ENCODE peak calls at places on chromosomes 13 and 19, in four cellular contexts. M is HCT116, W is gastrocnemius medialis, K is testis. Y is an unnamed sample.

GRCh38 chr13:33642374-33643065 is 175.4 kb upstream of the RFC3 start:
- DNase-seq in M (no peak), W (peak), K (peak), Y (peak)

GRCh38 chr19:38650911-38651584 is 3.6 kb downstream of the ACTN4 start:
- DNase-seq in M (no peak), W (peak), K (no peak), Y (peak)

GRCh38 chr19:11821474-11821873 is 7.4 kb downstream of the ZNF440 start:
- DNase-seq in M (no peak), W (no peak), K (no peak), Y (no peak)

GRCh38 chr13:50611117-50611781 is 232.2 kb downstream of the DLEU7 start:
- DNase-seq in M (no peak), W (no peak), K (no peak), Y (no peak)

GRCh38 chr19:13881692-13882418 is 4.9 kb downstream of the NANOS3 start:
- DNase-seq in M (no peak), W (no peak), K (peak), Y (no peak)

GRCh38 chr13:45928843-45929242 is 77.3 kb upstream of the SIAH3 start:
- DNase-seq in M (no peak), W (no peak), K (no peak), Y (no peak)

GRCh38 chr19:9937001-9937411 is 691 bp upstream of the OLFM2 start:
- DNase-seq in M (no peak), W (no peak), K (no peak), Y (peak)

GRCh38 chr13:19984430-19985218 is 26.1 kb downstream of the ZMYM2 start:
- DNase-seq in M (peak), W (no peak), K (no peak), Y (no peak)

GRCh38 chr13:101700598-101700997 is 248.1 kb downstream of the ITGBL1 start:
- DNase-seq in M (no peak), W (peak), K (no peak), Y (no peak)

GRCh38 chr13:66700336-66700735 is 529.8 kb downstream of the PCDH9 start:
- DNase-seq in M (no peak), W (no peak), K (no peak), Y (no peak)

GRCh38 chr19:29543381-29543780 is 17.6 kb downstream of the VSTM2B start:
- DNase-seq in M (no peak), W (no peak), K (no peak), Y (no peak)

GRCh38 chr13:39777527-39778061 is 122.1 kb downstream of the COG6 start:
- DNase-seq in M (peak), W (no peak), K (no peak), Y (no peak)

GRCh38 chr13:27347373-27347772 is 76.7 kb downstream of the RASL11A start:
- DNase-seq in M (no peak), W (no peak), K (no peak), Y (no peak)

GRCh38 chr19:44718441-44719261 is 19.7 kb downstream of the CEACAM16 start:
- DNase-seq in M (no peak), W (no peak), K (peak), Y (peak)

GRCh38 chr13:55359067-55359466 is 1781.7 kb upstream of the PRR20A start:
- DNase-seq in M (no peak), W (no peak), K (no peak), Y (no peak)

GRCh38 chr13:107994137-107994536 is 221.2 kb downstream of the LIG4 start:
- DNase-seq in M (no peak), W (no peak), K (no peak), Y (no peak)

GRCh38 chr13:28558567-28558966 is 63.6 kb upstream of the FLT1 start:
- DNase-seq in M (no peak), W (no peak), K (no peak), Y (no peak)

DNA sequence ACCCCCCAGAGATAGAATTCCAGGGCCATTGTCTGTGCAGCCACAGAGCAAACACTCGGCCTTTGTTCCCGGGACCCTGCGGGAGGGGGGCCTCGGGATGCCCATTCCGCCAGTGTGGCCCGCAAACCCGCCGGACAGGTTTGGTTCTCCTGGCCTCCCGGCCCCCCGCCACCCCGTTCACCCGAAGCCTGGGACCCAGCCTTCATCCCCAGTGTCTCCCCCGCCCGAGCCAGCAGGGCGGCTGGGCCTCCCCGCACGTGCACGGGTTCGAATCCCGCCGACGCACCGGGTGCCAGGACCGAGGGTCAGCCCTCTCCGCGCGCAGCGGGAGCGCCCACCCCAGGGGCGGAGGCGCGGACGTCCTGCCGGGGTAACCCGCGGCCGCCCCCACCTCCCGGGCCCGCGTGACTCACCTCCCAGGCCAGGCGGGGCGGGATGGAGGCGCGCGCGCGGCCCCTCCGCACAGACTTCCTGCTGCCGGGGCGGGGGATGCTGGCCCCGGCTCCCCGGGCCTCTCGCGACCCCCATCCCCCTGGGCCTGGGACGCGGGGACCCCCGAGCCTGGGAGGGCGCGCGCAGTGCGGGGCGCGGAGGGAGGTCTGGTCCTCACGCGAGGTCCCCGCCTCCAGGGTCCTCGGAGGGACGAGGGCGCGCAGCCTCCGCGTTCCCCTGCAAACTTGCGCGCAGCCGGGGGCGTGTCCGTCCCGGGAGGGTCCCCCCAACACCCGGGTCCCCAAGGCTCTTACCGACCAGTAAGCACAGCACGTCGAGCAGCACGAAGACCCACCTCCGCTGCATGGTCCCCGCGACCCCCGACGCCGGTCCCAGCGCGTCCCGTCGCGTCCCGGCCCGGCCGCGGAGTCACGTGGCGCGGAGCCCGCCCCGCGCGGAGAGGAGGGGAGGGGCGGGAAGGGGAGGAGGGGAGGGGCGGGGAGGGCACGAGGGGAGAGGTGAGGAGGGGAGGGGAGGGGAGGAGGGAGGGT is at the start of gene PLPP2:
- DNase-seq in M (no peak), W (no peak), K (peak), Y (peak)
- H3K27ac ChIP-seq in M (peak), W (no peak), K (no peak), Y (peak)

DNA sequence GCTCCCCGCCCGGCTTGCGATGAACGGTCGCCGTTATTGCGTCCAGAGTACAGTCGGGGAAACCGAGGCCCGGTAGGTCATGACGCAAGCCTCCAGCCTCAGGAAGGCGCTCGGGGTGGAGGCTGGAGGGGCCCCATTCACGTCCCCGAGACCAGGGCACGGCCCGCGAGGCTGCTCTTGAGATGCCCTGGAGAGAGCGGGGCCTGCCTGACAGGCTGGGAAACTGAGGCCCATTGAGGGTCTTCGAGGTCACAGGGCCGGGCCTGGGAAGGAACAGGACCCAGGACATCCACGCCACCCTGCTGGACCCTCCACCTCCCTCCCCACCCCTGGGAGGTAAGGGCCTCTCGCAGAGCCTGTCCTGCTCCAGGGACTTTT is 367 bp downstream of the NDUFS7 start:
- DNase-seq in M (no peak), W (no peak), K (no peak), Y (no peak)
- TF ChIP-seq POLR2A in M (no peak), W (no peak), K (no peak), Y (no peak)

DNA sequence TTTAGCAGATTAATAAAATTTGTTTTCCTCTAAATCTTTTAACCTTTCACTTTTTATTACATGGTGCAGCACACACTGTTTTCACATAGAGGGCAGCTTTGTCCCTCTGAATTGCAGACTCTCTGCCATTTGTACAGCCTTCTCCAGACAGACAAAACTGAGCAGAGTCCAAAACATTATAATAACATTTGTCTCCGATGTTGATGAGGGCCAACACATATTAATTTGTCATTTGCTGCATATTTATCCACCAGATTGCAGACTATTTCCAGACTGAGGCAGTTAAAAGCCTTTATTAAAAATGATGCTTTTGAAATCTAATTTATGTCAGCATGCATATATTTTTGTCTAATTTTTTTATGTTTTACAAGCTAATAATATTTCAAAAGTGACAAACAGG is 1251.9 kb upstream of the SLC10A2 start:
- DNase-seq in M (peak), W (no peak), K (no peak), Y (no peak)
- TF ChIP-seq CTCF in M (peak), W (no peak), K (no peak), Y (no peak)

GRCh38 chr19:17647071-17648020 is 40.8 kb downstream of the UNC13A start:
- DNase-seq in M (no peak), W (no peak), K (no peak), Y (no peak)
- H3K27ac ChIP-seq in M (no peak), W (no peak), K (no peak), Y (no peak)

DNA sequence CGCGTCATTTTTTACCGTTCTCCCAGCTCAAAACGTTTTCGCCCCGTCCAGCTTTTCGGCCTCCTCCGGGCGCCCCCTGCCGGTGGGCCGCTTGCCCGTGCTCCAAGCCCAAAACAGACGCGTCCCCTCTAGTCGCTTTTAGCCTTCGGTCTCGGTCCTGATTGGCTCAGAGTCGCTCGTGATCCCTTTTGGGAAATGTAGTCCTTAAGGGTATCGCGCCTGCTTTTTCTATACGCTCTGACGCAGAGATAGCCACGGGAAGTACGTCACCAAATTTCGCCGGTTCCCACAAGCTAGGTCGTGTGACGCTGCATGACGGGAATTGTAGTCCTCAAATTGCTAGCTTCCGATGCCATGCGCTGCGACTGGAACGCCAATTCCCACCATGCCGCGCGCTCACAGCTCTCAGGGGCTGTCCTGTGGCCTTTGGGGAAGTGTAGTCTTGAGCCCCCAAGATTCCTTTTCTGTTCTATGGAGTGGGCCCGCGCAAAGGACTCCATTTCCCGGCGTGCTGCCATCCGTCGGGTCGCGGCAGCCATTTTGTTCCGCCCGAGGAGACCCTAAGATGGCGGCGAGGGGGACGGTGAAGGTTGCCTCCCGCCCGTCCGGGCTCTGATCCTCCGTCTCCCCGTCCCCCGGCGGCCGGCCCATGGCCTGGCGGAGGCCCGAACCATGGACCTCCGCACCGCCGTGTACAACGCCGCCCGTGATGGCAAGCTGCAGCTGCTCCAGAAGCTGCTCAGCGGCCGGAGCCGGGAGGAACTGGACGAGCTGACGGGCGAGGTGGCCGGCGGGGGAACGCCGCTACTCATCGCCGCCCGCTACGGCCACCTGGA is at the start of gene FEM1A:
- DNase-seq in M (peak), W (peak), K (peak), Y (peak)
- TF ChIP-seq POLR2A in M (peak), W (peak), K (no peak), Y (peak)

DNA sequence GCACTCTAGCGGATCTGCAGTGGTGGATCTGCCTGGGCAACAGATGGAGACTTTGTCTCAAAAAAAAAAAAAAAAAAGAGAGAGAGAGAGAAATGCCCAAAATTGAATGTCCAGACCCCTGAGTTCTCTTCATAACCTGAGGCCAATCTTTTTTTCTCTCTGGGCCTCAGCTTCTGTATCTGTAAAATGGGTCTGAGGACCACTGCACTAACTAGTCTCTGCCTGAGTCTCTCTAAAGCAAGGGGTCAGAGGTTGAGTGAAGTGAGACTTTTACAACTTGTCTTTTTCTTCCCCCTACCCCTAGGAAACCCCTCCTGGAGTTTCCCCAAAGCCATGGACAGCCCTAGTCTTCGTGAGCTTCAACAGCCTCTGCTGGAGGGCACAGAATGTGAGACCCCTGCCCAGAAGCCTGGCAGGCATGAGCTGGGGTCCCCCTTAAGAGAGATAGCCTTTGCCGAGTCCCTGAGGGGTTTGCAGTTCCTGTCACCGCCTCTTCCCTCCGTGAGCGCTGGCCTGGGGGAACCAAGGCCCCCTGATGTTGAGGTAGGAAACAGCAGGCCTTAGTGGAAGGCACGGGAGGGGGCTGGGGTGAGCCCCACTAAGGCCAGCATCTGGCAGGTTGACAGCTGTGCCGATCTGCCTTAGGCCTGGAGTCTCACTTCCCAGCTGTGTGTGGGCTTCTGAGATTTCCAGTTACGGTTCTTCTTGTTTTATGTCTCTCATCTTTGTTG is 1.8 kb downstream of the TMEM91 start:
- DNase-seq in M (no peak), W (no peak), K (no peak), Y (peak)
- TF ChIP-seq CTCF in M (no peak), W (no peak), K (no peak), Y (no peak)

DNA sequence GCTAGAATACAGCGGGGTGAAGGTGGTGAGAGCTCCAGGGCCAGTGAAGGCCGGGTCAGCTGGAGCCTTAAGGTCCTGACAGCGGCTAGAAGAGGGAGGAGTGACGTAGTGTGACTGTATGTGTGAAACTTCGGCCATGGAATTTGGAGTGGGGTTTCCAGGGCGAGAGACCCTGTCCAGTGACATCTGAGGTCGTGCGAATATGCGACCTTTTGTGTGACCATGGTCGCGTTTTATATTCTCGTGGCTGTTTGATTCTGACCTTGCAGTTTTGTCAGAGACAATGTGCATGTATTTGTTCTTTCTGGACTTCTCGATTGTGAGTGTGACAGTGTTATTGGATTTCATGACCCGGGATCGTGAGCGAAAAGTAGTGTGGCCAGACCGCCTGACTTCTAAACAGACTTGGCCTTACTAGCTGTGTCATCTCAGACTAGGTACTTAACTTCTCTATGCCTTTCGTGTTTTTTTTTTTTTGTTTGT is 405 bp upstream of the ZNF569 start:
- DNase-seq in M (no peak), W (no peak), K (no peak), Y (no peak)
- H3K27ac ChIP-seq in M (no peak), W (peak), K (peak), Y (peak)

GRCh38 chr19:48271531-48272151 is 1.8 kb downstream of the ZNF114 start:
- DNase-seq in M (no peak), W (no peak), K (peak), Y (peak)
- TF ChIP-seq POLR2A in M (peak), W (no peak), K (no peak), Y (no peak)